ENCODE peak calls at places on chromosomes 3 and 15, in four cellular contexts. A is HCT116, T is HepG2, M is K562. V is an unnamed sample.

GRCh38 chr3:43290961-43291360 is 4.6 kb downstream of the SNRK start:
- DNase-seq in A (no peak), M (no peak), T (no peak), V (no peak)

GRCh38 chr15:75661041-75661778 is 13.5 kb downstream of the SNX33 start:
- DNase-seq in T (peak), M (no peak), A (no peak), V (no peak)

GRCh38 chr15:48637639-48638038 is 7.9 kb downstream of the FBN1 start:
- DNase-seq in M (no peak), T (no peak), A (no peak), V (no peak)

GRCh38 chr3:55434789-55435188 is 52.3 kb downstream of the WNT5A start:
- DNase-seq in T (no peak), A (no peak), M (peak), V (peak)

GRCh38 chr3:111285691-111286090 is 214.1 kb downstream of the NECTIN3 start:
- DNase-seq in T (no peak), A (no peak), M (no peak), V (no peak)

GRCh38 chr3:120498947-120499346 is 48.2 kb upstream of the FSTL1 start:
- DNase-seq in A (no peak), M (no peak), T (no peak), V (no peak)

GRCh38 chr3:154338008-154338407 is 13.7 kb upstream of the DHX36 start:
- DNase-seq in M (no peak), T (no peak), A (no peak), V (no peak)

GRCh38 chr3:22608093-22608492 is 595.0 kb upstream of the UBE2E2 start:
- DNase-seq in A (no peak), M (no peak), T (no peak), V (no peak)

GRCh38 chr3:127961963-127962362 is 46.9 kb downstream of the KBTBD12 start:
- DNase-seq in A (peak), T (peak), M (no peak), V (no peak)

GRCh38 chr15:75620776-75621536 is 4.6 kb downstream of the SNUPN start:
- DNase-seq in T (no peak), A (no peak), M (no peak), V (no peak)

GRCh38 chr3:4406746-4407568 is 60.1 kb downstream of the SUMF1 start:
- DNase-seq in M (no peak), T (no peak), A (no peak), V (no peak)

GRCh38 chr3:26652157-26652556 is 29.6 kb downstream of the LRRC3B start:
- DNase-seq in M (no peak), A (no peak), T (no peak), V (no peak)

GRCh38 chr3:184872200-184872599 is 60.2 kb downstream of the VPS8 start:
- DNase-seq in M (no peak), A (no peak), T (no peak), V (no peak)

GRCh38 chr15:74170845-74171578 is 2.5 kb upstream of the ISLR start:
- DNase-seq in A (no peak), M (no peak), T (no peak), V (no peak)

GRCh38 chr3:86702381-86702958 is 288.5 kb downstream of the VGLL3 start:
- DNase-seq in A (no peak), M (no peak), T (no peak), V (no peak)

GRCh38 chr3:58463942-58464271 is 28.0 kb upstream of the KCTD6 start:
- DNase-seq in A (no peak), M (no peak), T (no peak), V (no peak)

GRCh38 chr15:49297584-49297983 is 125.5 kb upstream of the FGF7 start:
- DNase-seq in A (no peak), M (no peak), T (no peak), V (no peak)

GRCh38 chr3:38500688-38501417 is 4.7 kb downstream of the EXOG start:
- DNase-seq in A (no peak), T (no peak), M (no peak), V (no peak)

GRCh38 chr3:38496131-38496910 is at the start of gene EXOG:
- DNase-seq in A (peak), M (peak), T (peak), V (peak)

GRCh38 chr3:38493019-38493418 is 3.1 kb upstream of the EXOG start:
- DNase-seq in M (no peak), A (no peak), T (no peak), V (no peak)

GRCh38 chr3:38491215-38491614 is 4.9 kb upstream of the EXOG start:
- DNase-seq in T (no peak), A (no peak), M (no peak), V (no peak)

DNA sequence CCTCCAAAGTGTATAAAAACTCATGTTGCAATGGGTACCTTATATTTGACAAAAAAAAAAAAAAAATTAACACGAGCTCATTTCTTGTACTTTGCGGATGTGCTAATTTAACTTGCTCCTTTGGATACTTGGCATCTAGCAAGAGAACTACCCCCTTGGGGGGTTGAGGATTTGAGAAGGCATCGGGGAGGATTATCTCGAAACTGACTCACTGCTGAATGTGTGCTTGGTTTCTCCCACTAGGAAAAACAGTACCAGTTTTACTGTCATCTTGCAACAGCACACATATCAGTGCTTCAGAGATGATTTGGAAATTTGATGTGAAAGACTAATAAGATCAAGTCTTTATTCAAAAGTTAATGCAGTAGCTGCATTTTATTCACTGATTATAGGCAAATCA is 886 bp downstream of the EXOG start:
- DNase-seq in T (no peak), M (no peak), A (no peak), V (no peak)
- TF ChIP-seq TCF7L2 in T (no peak), M (no peak), A (no peak), V (no peak)

DNA sequence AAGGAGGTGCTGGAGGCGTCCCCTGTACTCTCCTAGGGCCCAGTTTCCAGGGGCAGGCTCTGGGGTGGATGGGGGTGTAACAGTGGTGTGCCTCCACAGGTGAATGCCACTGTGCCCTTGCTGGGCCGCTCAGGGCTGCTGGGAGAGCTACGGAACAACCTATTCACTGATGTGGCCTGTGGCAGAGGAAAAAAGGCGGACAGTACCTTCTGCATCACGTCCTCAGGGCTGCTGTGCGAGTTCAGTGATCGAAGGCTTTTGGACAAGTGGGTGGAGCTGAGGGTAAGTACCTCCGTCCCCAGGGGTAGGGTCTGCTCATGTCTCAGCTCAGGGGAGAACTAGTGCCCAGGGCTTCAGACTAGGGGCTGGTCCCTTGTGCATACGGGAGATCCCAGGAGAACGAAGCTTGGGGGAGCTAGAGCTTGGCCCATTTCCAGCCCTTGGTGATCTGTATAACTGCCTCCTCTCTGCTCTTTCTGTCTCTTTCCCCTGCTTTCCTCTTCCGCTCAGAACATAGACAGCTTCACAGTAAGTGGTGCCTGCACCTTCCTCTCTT is 15.0 kb upstream of the JMJD7 start:
- DNase-seq in T (no peak), A (no peak), M (peak), V (no peak)
- TF ChIP-seq TCF7L2 in T (no peak), A (no peak), M (no peak), V (no peak)

DNA sequence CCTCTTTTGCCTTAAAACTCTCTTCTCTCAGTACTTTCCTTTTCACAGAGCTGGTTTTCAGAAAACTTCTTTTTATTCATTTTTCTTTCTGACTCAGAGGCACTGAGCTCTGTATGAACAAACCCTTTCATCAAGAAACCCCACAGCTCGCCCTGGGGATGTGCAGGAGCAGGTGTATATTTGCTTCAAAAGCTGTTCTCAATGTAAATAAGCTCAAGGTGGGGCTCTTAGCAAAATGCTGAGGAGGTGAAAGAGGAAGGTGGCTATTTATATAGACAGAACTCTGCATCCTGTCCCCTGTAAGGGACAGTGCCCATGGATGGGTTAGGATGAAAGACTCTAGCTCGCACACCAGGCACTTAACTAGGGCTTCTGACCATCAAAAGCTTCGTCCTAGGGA is 302.0 kb downstream of the WDR72 start:
- DNase-seq in T (no peak), A (no peak), M (no peak), V (no peak)
- TF ChIP-seq TCF7L2 in T (no peak), A (no peak), M (no peak), V (no peak)

GRCh38 chr15:83845230-83845629 is 191.3 kb downstream of the ADAMTSL3 start:
- DNase-seq in T (no peak), A (no peak), M (no peak), V (no peak)

GRCh38 chr15:83846847-83847246 is 192.9 kb downstream of the ADAMTSL3 start:
- DNase-seq in T (no peak), M (no peak), A (no peak), V (no peak)

GRCh38 chr15:83842281-83842680 is 188.4 kb downstream of the ADAMTSL3 start:
- DNase-seq in A (no peak), T (no peak), M (no peak), V (no peak)

GRCh38 chr15:83843511-83843910 is 189.6 kb downstream of the ADAMTSL3 start:
- DNase-seq in M (no peak), T (no peak), A (no peak), V (no peak)

GRCh38 chr15:83844742-83845141 is 190.8 kb downstream of the ADAMTSL3 start:
- DNase-seq in T (no peak), M (no peak), A (no peak), V (no peak)
- TF ChIP-seq TCF7L2 in T (no peak), M (no peak), A (no peak), V (no peak)

GRCh38 chr3:71413572-71413971 is 170.0 kb downstream of the FOXP1 start:
- DNase-seq in A (no peak), T (no peak), M (no peak), V (no peak)
- TF ChIP-seq TCF7L2 in A (no peak), T (no peak), M (no peak), V (no peak)

V was measured in Panc1.